ENCODE peak calls at places on chromosomes 12 and 14, in five cellular contexts. C is activated T-helper 9 cell treated with anti-CD3 and anti-CD28 coated beads, Interleukin-2, amount 50 U/mL, for 16 hours; A is activated CD8-positive, alpha-beta memory T cell treated with anti-CD3 and anti-CD28 coated beads, Interleukin-2, amount 50 U/mL, for 4 hours; V is sciatic nerve; M is posterior cingulate gyrus. P is an unnamed sample.

GRCh38 chr14:103279129-103280025 is 54.7 kb upstream of the EIF5 start:
- DNase-seq in C (no peak), A (no peak), V (no peak), M (no peak), P (no peak)

GRCh38 chr12:106999444-106999843 is 12.5 kb upstream of the MTERF2 start:
- DNase-seq in C (no peak), A (no peak), V (no peak), M (no peak), P (no peak)

GRCh38 chr14:80055226-80055625 is 156.1 kb downstream of the DIO2 start:
- DNase-seq in C (no peak), A (no peak), V (no peak), M (no peak), P (no peak)

GRCh38 chr12:84874125-84874824 is 38.3 kb downstream of the SLC6A15 start:
- DNase-seq in C (no peak), A (no peak), V (no peak), M (no peak), P (peak)

GRCh38 chr14:106691601-106692291 is 1165.4 kb downstream of the TMEM121 start:
- DNase-seq in C (peak), A (peak), V (peak), M (no peak), P (peak)

GRCh38 chr12:105256921-105257320 is 20.9 kb upstream of the APPL2 start:
- DNase-seq in C (no peak), A (no peak), V (no peak), M (no peak), P (no peak)

GRCh38 chr12:66885115-66885875 is 206.4 kb upstream of the GRIP1 start:
- DNase-seq in C (no peak), A (no peak), V (no peak), M (no peak), P (no peak)

GRCh38 chr12:42756841-42757661 is 167.5 kb upstream of the PRICKLE1 start:
- DNase-seq in C (no peak), A (no peak), V (no peak), M (no peak), P (no peak)